ENCODE peak calls at places on chromosomes 13 and 19, in eight cellular contexts. One of them, this sample, is unnamed.

GRCh38 chr13:101202590-101202989 is 213.7 kb downstream of the NALCN start:
- DNase-seq in CD4-positive, alpha-beta memory T cell: no peak
- DNase-seq in upper lobe of right lung: no peak
- DNase-seq in osteoblast: no peak
- DNase-seq in ovary: no peak
- DNase-seq in psoas muscle: no peak
- DNase-seq in CD8-positive, alpha-beta memory T cell: no peak
- DNase-seq in MM.1S: no peak
- DNase-seq in this sample: no peak

GRCh38 chr19:48770223-48770622 is 14.9 kb downstream of the FGF21 start:
- DNase-seq in CD4-positive, alpha-beta memory T cell: no peak
- DNase-seq in upper lobe of right lung: no peak
- DNase-seq in osteoblast: peak; percentile 90
- DNase-seq in ovary: no peak
- DNase-seq in psoas muscle: no peak
- DNase-seq in CD8-positive, alpha-beta memory T cell: no peak
- DNase-seq in MM.1S: no peak
- DNase-seq in this sample: no peak

GRCh38 chr13:25267715-25268114 is 19.6 kb downstream of the MTMR6 start:
- DNase-seq in CD4-positive, alpha-beta memory T cell: peak; percentile 21
- DNase-seq in upper lobe of right lung: no peak
- DNase-seq in osteoblast: peak; percentile 68
- DNase-seq in ovary: no peak
- DNase-seq in psoas muscle: no peak
- DNase-seq in CD8-positive, alpha-beta memory T cell: peak; percentile 16
- DNase-seq in MM.1S: no peak
- DNase-seq in this sample: no peak

GRCh38 chr19:51274371-51274770 is 23.5 kb downstream of the SIGLECL1 start:
- DNase-seq in CD4-positive, alpha-beta memory T cell: no peak
- DNase-seq in upper lobe of right lung: no peak
- DNase-seq in osteoblast: no peak
- DNase-seq in ovary: no peak
- DNase-seq in psoas muscle: no peak
- DNase-seq in CD8-positive, alpha-beta memory T cell: no peak
- DNase-seq in MM.1S: no peak
- DNase-seq in this sample: no peak

GRCh38 chr13:101512650-101513049 is 60.2 kb downstream of the ITGBL1 start:
- DNase-seq in CD4-positive, alpha-beta memory T cell: no peak
- DNase-seq in upper lobe of right lung: no peak
- DNase-seq in osteoblast: no peak
- DNase-seq in ovary: no peak
- DNase-seq in psoas muscle: no peak
- DNase-seq in CD8-positive, alpha-beta memory T cell: no peak
- DNase-seq in MM.1S: no peak
- DNase-seq in this sample: no peak

GRCh38 chr13:38951525-38952313 is 38.9 kb downstream of the STOML3 start:
- DNase-seq in CD4-positive, alpha-beta memory T cell: no peak
- DNase-seq in upper lobe of right lung: no peak
- DNase-seq in osteoblast: no peak
- DNase-seq in ovary: no peak
- DNase-seq in psoas muscle: no peak
- DNase-seq in CD8-positive, alpha-beta memory T cell: no peak
- DNase-seq in MM.1S: no peak
- DNase-seq in this sample: no peak

GRCh38 chr19:16160943-16161560 is 12.3 kb downstream of the CIB3 start:
- DNase-seq in CD4-positive, alpha-beta memory T cell: no peak
- DNase-seq in upper lobe of right lung: no peak
- DNase-seq in osteoblast: peak; percentile 83
- DNase-seq in ovary: no peak
- DNase-seq in psoas muscle: no peak
- DNase-seq in CD8-positive, alpha-beta memory T cell: no peak
- DNase-seq in MM.1S: no peak
- DNase-seq in this sample: no peak

GRCh38 chr19:3509566-3509989 is 3.5 kb downstream of the FZR1 start:
- DNase-seq in CD4-positive, alpha-beta memory T cell: no peak
- DNase-seq in upper lobe of right lung: no peak
- DNase-seq in osteoblast: peak; percentile 97
- DNase-seq in ovary: no peak
- DNase-seq in psoas muscle: no peak
- DNase-seq in CD8-positive, alpha-beta memory T cell: no peak
- DNase-seq in MM.1S: no peak
- DNase-seq in this sample: no peak

GRCh38 chr19:39595950-39596349 is 6.4 kb upstream of the LGALS13 start:
- DNase-seq in CD4-positive, alpha-beta memory T cell: no peak
- DNase-seq in upper lobe of right lung: no peak
- DNase-seq in osteoblast: no peak
- DNase-seq in ovary: no peak
- DNase-seq in psoas muscle: no peak
- DNase-seq in CD8-positive, alpha-beta memory T cell: no peak
- DNase-seq in MM.1S: no peak
- DNase-seq in this sample: no peak

GRCh38 chr19:13024126-13024957 is 29.1 kb downstream of the NFIX start:
- DNase-seq in CD4-positive, alpha-beta memory T cell: no peak
- DNase-seq in upper lobe of right lung: no peak
- DNase-seq in osteoblast: peak; percentile 54
- DNase-seq in ovary: no peak
- DNase-seq in psoas muscle: peak; percentile 35
- DNase-seq in CD8-positive, alpha-beta memory T cell: no peak
- DNase-seq in MM.1S: no peak
- DNase-seq in this sample: no peak

GRCh38 chr13:34207334-34207733 is 389.4 kb downstream of the RFC3 start:
- DNase-seq in CD4-positive, alpha-beta memory T cell: no peak
- DNase-seq in upper lobe of right lung: no peak
- DNase-seq in osteoblast: peak; percentile 72
- DNase-seq in ovary: no peak
- DNase-seq in psoas muscle: no peak
- DNase-seq in CD8-positive, alpha-beta memory T cell: no peak
- DNase-seq in MM.1S: no peak
- DNase-seq in this sample: no peak

GRCh38 chr19:4272894-4273293 is 6.2 kb upstream of the SHD start:
- DNase-seq in CD4-positive, alpha-beta memory T cell: no peak
- DNase-seq in upper lobe of right lung: no peak
- DNase-seq in osteoblast: peak; percentile 25
- DNase-seq in ovary: no peak
- DNase-seq in psoas muscle: no peak
- DNase-seq in CD8-positive, alpha-beta memory T cell: no peak
- DNase-seq in MM.1S: no peak
- DNase-seq in this sample: no peak

GRCh38 chr19:51402117-51402516 is 11.7 kb upstream of the C19orf84 start:
- DNase-seq in CD4-positive, alpha-beta memory T cell: no peak
- DNase-seq in upper lobe of right lung: no peak
- DNase-seq in osteoblast: no peak
- DNase-seq in ovary: no peak
- DNase-seq in psoas muscle: no peak
- DNase-seq in CD8-positive, alpha-beta memory T cell: no peak
- DNase-seq in MM.1S: no peak
- DNase-seq in this sample: no peak

GRCh38 chr13:99123101-99124045 is 77.3 kb upstream of the UBAC2 start:
- DNase-seq in CD4-positive, alpha-beta memory T cell: no peak
- DNase-seq in upper lobe of right lung: no peak
- DNase-seq in osteoblast: peak; percentile 55
- DNase-seq in ovary: no peak
- DNase-seq in psoas muscle: no peak
- DNase-seq in CD8-positive, alpha-beta memory T cell: no peak
- DNase-seq in MM.1S: no peak
- DNase-seq in this sample: no peak

GRCh38 chr19:39916236-39916635 is 18.2 kb downstream of the FCGBP start:
- DNase-seq in CD4-positive, alpha-beta memory T cell: no peak
- DNase-seq in upper lobe of right lung: peak; percentile 41
- DNase-seq in osteoblast: peak; percentile 71
- DNase-seq in ovary: no peak
- DNase-seq in psoas muscle: no peak
- DNase-seq in CD8-positive, alpha-beta memory T cell: no peak
- DNase-seq in MM.1S: no peak
- DNase-seq in this sample: no peak

GRCh38 chr13:112893570-112894422 is 75.2 kb upstream of the MCF2L start:
- DNase-seq in CD4-positive, alpha-beta memory T cell: peak; percentile 18
- DNase-seq in upper lobe of right lung: no peak
- DNase-seq in osteoblast: peak; percentile 92
- DNase-seq in ovary: peak; percentile 57
- DNase-seq in psoas muscle: no peak
- DNase-seq in CD8-positive, alpha-beta memory T cell: peak; percentile 13
- DNase-seq in MM.1S: peak; percentile 59
- DNase-seq in this sample: peak; percentile 26

GRCh38 chr13:74206061-74206561 is 71.9 kb upstream of the KLF12 start:
- DNase-seq in CD4-positive, alpha-beta memory T cell: no peak
- DNase-seq in upper lobe of right lung: no peak
- DNase-seq in osteoblast: no peak
- DNase-seq in ovary: no peak
- DNase-seq in psoas muscle: no peak
- DNase-seq in CD8-positive, alpha-beta memory T cell: no peak
- DNase-seq in MM.1S: no peak
- DNase-seq in this sample: no peak

GRCh38 chr19:15286688-15287355 is 45.5 kb downstream of the BRD4 start:
- DNase-seq in CD4-positive, alpha-beta memory T cell: no peak
- DNase-seq in upper lobe of right lung: no peak
- DNase-seq in osteoblast: no peak
- DNase-seq in ovary: no peak
- DNase-seq in psoas muscle: no peak
- DNase-seq in CD8-positive, alpha-beta memory T cell: no peak
- DNase-seq in MM.1S: peak; percentile 14
- DNase-seq in this sample: no peak

GRCh38 chr19:18232540-18233223 is 6.4 kb upstream of the PDE4C start:
- DNase-seq in CD4-positive, alpha-beta memory T cell: no peak
- DNase-seq in upper lobe of right lung: no peak
- DNase-seq in osteoblast: peak; percentile 48
- DNase-seq in ovary: no peak
- DNase-seq in psoas muscle: no peak
- DNase-seq in CD8-positive, alpha-beta memory T cell: no peak
- DNase-seq in MM.1S: no peak
- DNase-seq in this sample: no peak

GRCh38 chr13:25717798-25718197 is 334.0 kb downstream of the SHISA2 start:
- DNase-seq in CD4-positive, alpha-beta memory T cell: no peak
- DNase-seq in upper lobe of right lung: no peak
- DNase-seq in osteoblast: no peak
- DNase-seq in ovary: no peak
- DNase-seq in psoas muscle: no peak
- DNase-seq in CD8-positive, alpha-beta memory T cell: no peak
- DNase-seq in MM.1S: no peak
- DNase-seq in this sample: no peak

GRCh38 chr13:20882206-20882605 is 20.3 kb downstream of the XPO4 start:
- DNase-seq in CD4-positive, alpha-beta memory T cell: no peak
- DNase-seq in upper lobe of right lung: no peak
- DNase-seq in osteoblast: no peak
- DNase-seq in ovary: no peak
- DNase-seq in psoas muscle: no peak
- DNase-seq in CD8-positive, alpha-beta memory T cell: no peak
- DNase-seq in MM.1S: no peak
- DNase-seq in this sample: no peak

GRCh38 chr19:58571575-58571947 is 1.6 kb downstream of the MZF1 start:
- DNase-seq in CD4-positive, alpha-beta memory T cell: no peak
- DNase-seq in upper lobe of right lung: peak; percentile 41
- DNase-seq in osteoblast: no peak
- DNase-seq in ovary: peak; percentile 38
- DNase-seq in psoas muscle: peak; percentile 6
- DNase-seq in CD8-positive, alpha-beta memory T cell: no peak
- DNase-seq in MM.1S: no peak
- DNase-seq in this sample: peak; percentile 41

GRCh38 chr19:3500429-3501101 is at the start of gene DOHH:
- DNase-seq in CD4-positive, alpha-beta memory T cell: peak; percentile 96
- DNase-seq in upper lobe of right lung: peak; percentile 97
- DNase-seq in osteoblast: peak; percentile 99
- DNase-seq in ovary: peak; percentile 96
- DNase-seq in psoas muscle: peak; percentile 95
- DNase-seq in CD8-positive, alpha-beta memory T cell: peak; percentile 93
- DNase-seq in MM.1S: peak; percentile 100
- DNase-seq in this sample: peak; percentile 96

GRCh38 chr19:1469936-1470863 is 8.8 kb downstream of the C19orf25 start:
- DNase-seq in CD4-positive, alpha-beta memory T cell: peak; percentile 70
- DNase-seq in upper lobe of right lung: no peak
- DNase-seq in osteoblast: peak; percentile 95
- DNase-seq in ovary: no peak
- DNase-seq in psoas muscle: peak; percentile 35
- DNase-seq in CD8-positive, alpha-beta memory T cell: peak; percentile 53
- DNase-seq in MM.1S: peak; percentile 70
- DNase-seq in this sample: no peak
- H3K27me3 ChIP-seq in CD4-positive, alpha-beta memory T cell: no peaks in the 10 kb centered on the region
- H3K27me3 ChIP-seq in upper lobe of right lung: peaks cover 81% of the 10 kb centered on the region
- H3K27me3 ChIP-seq in osteoblast: peaks cover 68% of the 10 kb centered on the region
- H3K27me3 ChIP-seq in ovary: peaks cover 11% of the 10 kb centered on the region
- H3K27me3 ChIP-seq in psoas muscle: peaks cover 79% of the 10 kb centered on the region
- H3K27me3 ChIP-seq in CD8-positive, alpha-beta memory T cell: peaks cover 22% of the 10 kb centered on the region
- H3K27me3 ChIP-seq in MM.1S: peaks cover 40% of the 10 kb centered on the region
- H3K27me3 ChIP-seq in this sample: peaks cover 68% of the 10 kb centered on the region

GRCh38 chr19:47093254-47093653 is 20.3 kb downstream of the ZC3H4 start:
- DNase-seq in CD4-positive, alpha-beta memory T cell: no peak
- DNase-seq in upper lobe of right lung: no peak
- DNase-seq in osteoblast: no peak
- DNase-seq in ovary: no peak
- DNase-seq in psoas muscle: no peak
- DNase-seq in CD8-positive, alpha-beta memory T cell: no peak
- DNase-seq in MM.1S: no peak
- DNase-seq in this sample: no peak
- H3K4me1 ChIP-seq in CD4-positive, alpha-beta memory T cell: peaks cover 42% of the 10 kb centered on the region
- H3K4me1 ChIP-seq in upper lobe of right lung: peaks cover 44% of the 10 kb centered on the region
- H3K4me1 ChIP-seq in osteoblast: peaks cover 28% of the 10 kb centered on the region
- H3K4me1 ChIP-seq in ovary: peaks cover 15% of the 10 kb centered on the region
- H3K4me1 ChIP-seq in psoas muscle: peaks cover 45% of the 10 kb centered on the region
- H3K4me1 ChIP-seq in CD8-positive, alpha-beta memory T cell: peaks cover 28% of the 10 kb centered on the region
- H3K4me1 ChIP-seq in MM.1S: no peaks in the 10 kb centered on the region
- H3K4me1 ChIP-seq in this sample: peaks cover 48% of the 10 kb centered on the region

DNA sequence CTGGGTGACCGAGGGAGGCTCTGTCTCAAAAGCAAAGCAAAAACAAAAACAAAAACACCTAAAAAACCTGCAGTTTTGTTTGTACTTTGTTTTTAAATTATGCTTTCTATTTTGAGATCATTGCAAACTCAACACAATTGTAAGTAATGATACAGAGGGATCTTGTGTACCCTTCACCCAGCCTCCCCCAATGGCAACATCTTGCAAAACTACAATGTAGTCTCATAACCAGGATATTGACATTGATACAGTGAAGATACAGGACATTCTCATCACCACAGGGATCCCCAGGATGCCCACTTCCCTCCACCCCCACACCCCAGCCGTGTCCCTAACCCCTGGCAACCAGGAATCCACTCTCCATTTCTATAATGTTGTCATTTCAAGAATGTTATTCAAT is 10.4 kb upstream of the C5AR2 start:
- DNase-seq in CD4-positive, alpha-beta memory T cell: no peak
- DNase-seq in upper lobe of right lung: no peak
- DNase-seq in osteoblast: peak; percentile 77
- DNase-seq in ovary: no peak
- DNase-seq in psoas muscle: no peak
- DNase-seq in CD8-positive, alpha-beta memory T cell: no peak
- DNase-seq in MM.1S: no peak
- DNase-seq in this sample: no peak
- H3K27me3 ChIP-seq in CD4-positive, alpha-beta memory T cell: no peaks in the 10 kb centered on the region
- H3K27me3 ChIP-seq in upper lobe of right lung: peaks cover 5% of the 10 kb centered on the region
- H3K27me3 ChIP-seq in osteoblast: no peaks in the 10 kb centered on the region
- H3K27me3 ChIP-seq in ovary: no peaks in the 10 kb centered on the region
- H3K27me3 ChIP-seq in psoas muscle: peaks cover 14% of the 10 kb centered on the region
- H3K27me3 ChIP-seq in CD8-positive, alpha-beta memory T cell: no peaks in the 10 kb centered on the region
- H3K27me3 ChIP-seq in MM.1S: peaks cover 48% of the 10 kb centered on the region
- H3K27me3 ChIP-seq in this sample: no peaks in the 10 kb centered on the region

DNA sequence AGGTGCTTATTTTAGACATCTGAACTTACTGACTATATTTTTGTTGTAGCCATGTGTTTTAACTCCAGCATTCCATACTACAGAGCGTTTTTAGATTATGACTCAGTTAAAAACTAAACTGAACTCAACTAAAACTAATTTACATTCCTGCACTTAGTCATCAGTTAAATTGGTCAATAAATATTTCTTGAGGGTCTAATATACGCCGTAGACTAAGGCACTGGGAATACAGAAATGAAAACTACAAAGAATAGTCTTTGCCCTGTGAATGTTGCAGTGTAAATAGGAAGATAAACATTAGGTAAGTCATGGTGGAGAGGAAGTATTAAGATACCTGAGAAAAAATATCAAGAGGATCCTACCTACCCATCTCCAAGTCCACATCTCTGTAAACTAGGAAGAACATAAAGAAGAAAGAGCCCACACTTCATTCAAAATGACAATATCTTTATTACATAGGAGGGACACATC is 52.7 kb downstream of the MBNL2 start:
- DNase-seq in CD4-positive, alpha-beta memory T cell: no peak
- DNase-seq in upper lobe of right lung: no peak
- DNase-seq in osteoblast: no peak
- DNase-seq in ovary: no peak
- DNase-seq in psoas muscle: no peak
- DNase-seq in CD8-positive, alpha-beta memory T cell: no peak
- DNase-seq in MM.1S: no peak
- DNase-seq in this sample: no peak
- H3K4me1 ChIP-seq in CD4-positive, alpha-beta memory T cell: peaks cover 28% of the 10 kb centered on the region
- H3K4me1 ChIP-seq in upper lobe of right lung: peaks cover 62% of the 10 kb centered on the region
- H3K4me1 ChIP-seq in osteoblast: peaks cover 66% of the 10 kb centered on the region
- H3K4me1 ChIP-seq in ovary: peaks cover 19% of the 10 kb centered on the region
- H3K4me1 ChIP-seq in psoas muscle: peaks cover 81% of the 10 kb centered on the region
- H3K4me1 ChIP-seq in CD8-positive, alpha-beta memory T cell: no peaks in the 10 kb centered on the region
- H3K4me1 ChIP-seq in MM.1S: no peaks in the 10 kb centered on the region
- H3K4me1 ChIP-seq in this sample: peaks cover 15% of the 10 kb centered on the region

This sample was measured in Peyer's patch.